ENCODE peak calls at places on chromosome 14, in four cellular contexts. W, E, G and D are unnamed samples.

GRCh38 chr14:103045387-103045869 is 11.9 kb downstream of the CDC42BPB start:
- DNase-seq in W (no peak), E (no peak), G (no peak), D (no peak)

GRCh38 chr14:70893842-70894237 is 13.4 kb upstream of the PCNX1 start:
- DNase-seq in W (no peak), E (no peak), G (no peak), D (no peak)

GRCh38 chr14:98070521-98070920 is 1201.5 kb downstream of the BCL11B start:
- DNase-seq in W (no peak), E (no peak), G (no peak), D (no peak)

GRCh38 chr14:61542848-61543790 is 152.2 kb upstream of the HIF1A start:
- DNase-seq in W (no peak), E (peak; percentile 60), G (no peak), D (no peak)

GRCh38 chr14:53796734-53797133 is 159.9 kb downstream of the BMP4 start:
- DNase-seq in W (no peak), E (no peak), G (no peak), D (no peak)

GRCh38 chr14:39773387-39773786 is 341.2 kb upstream of the FBXO33 start:
- DNase-seq in W (no peak), E (no peak), G (no peak), D (no peak)

GRCh38 chr14:75905505-75905904 is 76.3 kb downstream of the TGFB3 start:
- DNase-seq in W (peak; percentile 41), E (peak; percentile 46), G (no peak), D (peak; percentile 8)

GRCh38 chr14:64203366-64204006 is 90.7 kb downstream of the ESR2 start:
- DNase-seq in W (no peak), E (no peak), G (no peak), D (no peak)

GRCh38 chr14:103500148-103500990 is 22.3 kb downstream of the CKB start:
- DNase-seq in W (peak; percentile 88), E (peak; percentile 84), G (peak; percentile 68), D (peak; percentile 68)

GRCh38 chr14:25431211-25432076 is 381.5 kb upstream of the STXBP6 start:
- DNase-seq in W (no peak), E (peak; percentile 32), G (no peak), D (no peak)

GRCh38 chr14:96281486-96281885 is 25.5 kb downstream of the BDKRB1 start:
- DNase-seq in W (no peak), E (no peak), G (no peak), D (no peak)

GRCh38 chr14:22906073-22906472 is 12.9 kb downstream of the RBM23 start:
- DNase-seq in W (no peak), E (no peak), G (no peak), D (no peak)

GRCh38 chr14:38238881-38239280 is 17.0 kb downstream of the CLEC14A start:
- DNase-seq in W (no peak), E (peak; percentile 22), G (no peak), D (no peak)

GRCh38 chr14:55071051-55071450 is 19.6 kb downstream of the MAPK1IP1L start:
- DNase-seq in W (no peak), E (no peak), G (no peak), D (no peak)

GRCh38 chr14:105120056-105120455 is 48.5 kb downstream of the JAG2 start:
- DNase-seq in W (no peak), E (no peak), G (no peak), D (no peak)

GRCh38 chr14:58637040-58637390 is 747 bp upstream of the DACT1 start:
- DNase-seq in W (peak; percentile 37), E (peak; percentile 77), G (no peak), D (no peak)

GRCh38 chr14:81435578-81436295 is 35.6 kb upstream of the STON2 start:
- DNase-seq in W (peak; percentile 65), E (no peak), G (peak; percentile 50), D (no peak)

GRCh38 chr14:33647385-33647786 is 303.5 kb downstream of the EGLN3 start:
- DNase-seq in W (no peak), E (peak; percentile 99), G (no peak), D (no peak)

GRCh38 chr14:75976838-75977237 is 5.0 kb downstream of the TGFB3 start:
- DNase-seq in W (no peak), E (no peak), G (no peak), D (no peak)

GRCh38 chr14:52481864-52482263 is 70.4 kb downstream of the TXNDC16 start:
- DNase-seq in W (no peak), E (no peak), G (no peak), D (no peak)

GRCh38 chr14:95993768-95994592 is 45.2 kb upstream of the C14orf132 start:
- DNase-seq in W (no peak), E (peak; percentile 67), G (no peak), D (peak; percentile 17)

GRCh38 chr14:77206261-77206824 is 24.7 kb downstream of the TMEM63C start:
- DNase-seq in W (no peak), E (no peak), G (no peak), D (no peak)

GRCh38 chr14:104425171-104425681 is 154.3 kb upstream of the C14orf180 start:
- DNase-seq in W (no peak), E (no peak), G (peak; percentile 45), D (no peak)

GRCh38 chr14:94572637-94573303 is 8.5 kb upstream of the SERPINA5 start:
- DNase-seq in W (no peak), E (no peak), G (no peak), D (no peak)

GRCh38 chr14:73712540-73713141 is 1.5 kb downstream of the PNMA1 start:
- DNase-seq in W (no peak), E (no peak), G (no peak), D (no peak)

GRCh38 chr14:75277796-75278421 is 719 bp upstream of the FOS start:
- DNase-seq in W (no peak), E (no peak), G (no peak), D (no peak)

GRCh38 chr14:48970995-48971394 is 615.2 kb downstream of the RPS29 start:
- DNase-seq in W (no peak), E (no peak), G (no peak), D (no peak)

GRCh38 chr14:92998957-92999356 is 76.0 kb downstream of the CHGA start:
- DNase-seq in W (no peak), E (no peak), G (no peak), D (no peak)

DNA sequence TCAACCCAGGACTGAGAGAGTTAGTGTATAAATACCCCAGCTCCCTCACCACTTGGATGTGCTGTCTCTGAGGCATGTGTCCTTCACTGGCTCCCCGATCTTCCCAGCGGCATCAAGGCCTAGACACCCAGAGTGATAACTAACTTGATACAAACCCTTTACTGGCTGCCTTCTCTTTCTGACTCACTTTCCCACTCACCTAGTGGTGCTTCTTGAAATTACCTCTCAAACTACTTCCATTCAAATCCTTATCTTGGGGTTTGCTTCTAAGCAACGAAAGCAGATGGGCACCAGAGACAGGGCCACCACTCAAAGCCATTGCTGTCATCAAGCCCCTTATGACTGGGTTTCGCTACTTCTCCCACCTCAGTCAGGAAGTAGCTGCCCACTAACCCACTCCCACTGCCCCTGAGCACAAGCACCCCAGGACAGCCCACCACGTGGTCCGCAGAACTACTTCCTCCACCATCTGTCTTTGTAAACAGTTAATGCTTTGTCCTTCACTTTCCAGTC is 17.2 kb downstream of the ZFP36L1 start:
- DNase-seq in W (no peak), E (no peak), G (no peak), D (no peak)
- TF ChIP-seq CTCF in W (no peak), E (no peak), G (peak; percentile 29), D (no peak)

DNA sequence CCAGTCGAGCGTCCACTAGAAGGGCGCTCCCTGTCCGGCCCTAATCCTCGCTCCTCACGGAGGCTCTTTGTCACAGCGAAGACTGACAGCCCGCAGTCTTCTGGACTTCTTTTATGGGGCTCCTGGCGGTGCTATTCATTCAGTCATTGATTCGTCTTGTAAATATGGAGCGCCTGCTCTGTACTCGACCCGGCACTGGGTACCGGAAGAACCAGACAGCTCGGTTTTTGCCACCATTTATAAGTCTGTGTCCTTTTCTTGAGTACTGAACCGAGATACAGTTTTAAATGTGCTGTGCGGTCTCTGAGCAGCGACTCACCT is 570 bp downstream of the DMAC2L start:
- DNase-seq in W (no peak), E (peak; percentile 50), G (no peak), D (no peak)
- TF ChIP-seq CTCF in W (no peak), E (no peak), G (no peak), D (no peak)

GRCh38 chr14:100384277-100384676 is 61.1 kb downstream of the SLC25A47 start:
- DNase-seq in W (no peak), E (no peak), G (no peak), D (no peak)
- TF ChIP-seq CTCF in W (no peak), E (no peak), G (no peak), D (no peak)

GRCh38 chr14:99537399-99537798 is 56.2 kb downstream of the CCNK start:
- DNase-seq in W (no peak), E (peak; percentile 44), G (no peak), D (no peak)

GRCh38 chr14:99538733-99539132 is 57.5 kb downstream of the CCNK start:
- DNase-seq in W (no peak), E (no peak), G (no peak), D (no peak)

GRCh38 chr14:99535908-99536778 is 54.9 kb downstream of the CCNK start:
- DNase-seq in W (no peak), E (no peak), G (no peak), D (no peak)

GRCh38 chr14:99539503-99539902 is 58.3 kb downstream of the CCNK start:
- DNase-seq in W (no peak), E (no peak), G (no peak), D (no peak)

GRCh38 chr14:99538275-99538674 is 57.1 kb downstream of the CCNK start:
- DNase-seq in W (no peak), E (no peak), G (no peak), D (no peak)
- TF ChIP-seq CTCF in W (no peak), E (no peak), G (no peak), D (no peak)

GRCh38 chr14:106681161-106681955 is 1155.0 kb downstream of the TMEM121 start:
- DNase-seq in W (no peak), E (no peak), G (no peak), D (no peak)
- TF ChIP-seq CTCF in W (no peak), E (no peak), G (no peak), D (no peak)